ENCODE peak calls at places on chromosomes 11 and 22, in ten cellular contexts. Y is cardiac muscle cell, X is neuronal stem cell, Q is lower leg skin, J is GM12878, S is Peyer's patch, N is astrocyte of the spinal cord, I is left ventricle myocardium inferior, R is IMR-90, D is HFF-Myc. K is an unnamed sample.

GRCh38 chr11:8338138-8338537 is 74.5 kb upstream of the LMO1 start:
- DNase-seq in Y (peak), X (no peak), Q (no peak), J (no peak), S (peak), N (peak), I (peak), R (peak), D (no peak), K (no peak)

GRCh38 chr11:83284501-83285051 is 1.6 kb downstream of the CCDC90B start:
- DNase-seq in Y (no peak), X (no peak), Q (no peak), J (no peak), S (no peak), N (no peak), I (no peak), R (no peak), D (no peak), K (no peak)

GRCh38 chr11:12801976-12802375 is 127.8 kb downstream of the TEAD1 start:
- DNase-seq in Y (no peak), X (no peak), Q (no peak), J (no peak), S (no peak), N (no peak), I (no peak), R (no peak), D (no peak), K (no peak)

GRCh38 chr22:30705710-30706651 is 11.3 kb downstream of the OSBP2 start:
- DNase-seq in Y (no peak), X (no peak), Q (no peak), J (peak), S (no peak), N (peak), I (no peak), R (peak), D (peak), K (peak)

GRCh38 chr22:22201185-22201924 is 43.2 kb upstream of the VPREB1 start:
- DNase-seq in Y (no peak), X (peak), Q (no peak), J (no peak), S (no peak), N (no peak), I (peak), R (peak), D (no peak), K (peak)

GRCh38 chr11:109956124-109956793 is 136.9 kb upstream of the ZC3H12C start:
- DNase-seq in Y (no peak), X (no peak), Q (no peak), J (peak), S (no peak), N (no peak), I (no peak), R (no peak), D (no peak), K (no peak)

GRCh38 chr11:103652013-103652412 is 384.4 kb upstream of the DDI1 start:
- DNase-seq in Y (peak), X (no peak), Q (no peak), J (no peak), S (no peak), N (peak), I (no peak), R (peak), D (no peak), K (no peak)

GRCh38 chr11:13761250-13761649 is 92.8 kb downstream of the FAR1 start:
- DNase-seq in Y (no peak), X (no peak), Q (no peak), J (no peak), S (no peak), N (no peak), I (no peak), R (peak), D (no peak), K (no peak)

GRCh38 chr11:65440831-65441499 is 18.4 kb downstream of the NEAT1 start:
- DNase-seq in Y (peak), X (no peak), Q (peak), J (peak), S (no peak), N (peak), I (no peak), R (peak), D (no peak), K (peak)

GRCh38 chr11:125110506-125110905 is 920 bp downstream of the TMEM218 start:
- DNase-seq in Y (no peak), X (no peak), Q (no peak), J (no peak), S (no peak), N (no peak), I (no peak), R (no peak), D (no peak), K (no peak)

GRCh38 chr22:22228921-22229320 is 15.7 kb upstream of the VPREB1 start:
- DNase-seq in Y (no peak), X (no peak), Q (peak), J (no peak), S (no peak), N (no peak), I (no peak), R (no peak), D (no peak), K (no peak)

GRCh38 chr11:64400096-64400495 is 41.1 kb downstream of the RPS6KA4 start:
- DNase-seq in Y (no peak), X (no peak), Q (no peak), J (no peak), S (no peak), N (no peak), I (no peak), R (no peak), D (no peak), K (no peak)

GRCh38 chr22:38415046-38415445 is 40.0 kb downstream of the KCNJ4 start:
- DNase-seq in Y (no peak), X (no peak), Q (no peak), J (no peak), S (no peak), N (no peak), I (no peak), R (no peak), D (no peak), K (no peak)

GRCh38 chr11:27375370-27375769 is 12.4 kb upstream of the CCDC34 start:
- DNase-seq in Y (no peak), X (no peak), Q (no peak), J (no peak), S (no peak), N (no peak), I (no peak), R (no peak), D (no peak), K (no peak)

GRCh38 chr11:94968334-94968958 is 4.9 kb downstream of the CWC15 start:
- DNase-seq in Y (peak), X (no peak), Q (no peak), J (no peak), S (no peak), N (peak), I (no peak), R (peak), D (no peak), K (no peak)

GRCh38 chr11:46322759-46323158 is 24.5 kb upstream of the DGKZ start:
- DNase-seq in Y (peak), X (no peak), Q (no peak), J (no peak), S (no peak), N (no peak), I (no peak), R (peak), D (no peak), K (no peak)

GRCh38 chr11:398826-399225 is 4.8 kb downstream of the PKP3 start:
- DNase-seq in Y (peak), X (no peak), Q (no peak), J (no peak), S (no peak), N (no peak), I (no peak), R (no peak), D (no peak), K (no peak)

GRCh38 chr11:114440121-114440860 is 1.0 kb downstream of the REXO2 start:
- DNase-seq in Y (peak), X (no peak), Q (no peak), J (no peak), S (no peak), N (no peak), I (no peak), R (peak), D (no peak), K (no peak)

GRCh38 chr11:82683029-82683428 is 50.6 kb downstream of the FAM181B start:
- DNase-seq in Y (no peak), X (no peak), Q (no peak), J (no peak), S (no peak), N (no peak), I (no peak), R (no peak), D (no peak), K (no peak)

GRCh38 chr11:115958089-115959000 is 454.1 kb upstream of the CADM1 start:
- DNase-seq in Y (no peak), X (no peak), Q (no peak), J (no peak), S (no peak), N (no peak), I (no peak), R (no peak), D (no peak), K (no peak)

GRCh38 chr11:782264-783174 is 5.2 kb upstream of the GATD1 start:
- DNase-seq in Y (no peak), X (no peak), Q (no peak), J (no peak), S (no peak), N (no peak), I (no peak), R (no peak), D (no peak), K (no peak)

GRCh38 chr11:77497368-77497767 is 23.5 kb upstream of the PAK1 start:
- DNase-seq in Y (no peak), X (no peak), Q (no peak), J (no peak), S (no peak), N (no peak), I (no peak), R (peak), D (no peak), K (no peak)

GRCh38 chr22:38314992-38315800 is 2.0 kb downstream of the CSNK1E start:
- DNase-seq in Y (peak), X (no peak), Q (peak), J (no peak), S (no peak), N (no peak), I (no peak), R (peak), D (no peak), K (no peak)

GRCh38 chr22:23305321-23305910 is 125.1 kb downstream of the BCR start:
- DNase-seq in Y (peak), X (no peak), Q (peak), J (no peak), S (no peak), N (peak), I (no peak), R (peak), D (no peak), K (no peak)

GRCh38 chr22:23547818-23548500 is 32.1 kb downstream of the IGLL1 start:
- DNase-seq in Y (no peak), X (no peak), Q (no peak), J (no peak), S (no peak), N (no peak), I (no peak), R (no peak), D (no peak), K (no peak)

GRCh38 chr22:41345807-41346335 is 35.9 kb upstream of the TEF start:
- DNase-seq in Y (no peak), X (no peak), Q (no peak), J (no peak), S (no peak), N (no peak), I (no peak), R (no peak), D (no peak), K (no peak)

GRCh38 chr11:59728913-59729312 is 15.3 kb upstream of the OR10V1 start:
- DNase-seq in Y (no peak), X (no peak), Q (no peak), J (no peak), S (no peak), N (no peak), I (no peak), R (no peak), D (no peak), K (no peak)

GRCh38 chr11:46300270-46300669 is 22.8 kb downstream of the CREB3L1 start:
- DNase-seq in Y (no peak), X (no peak), Q (no peak), J (no peak), S (no peak), N (no peak), I (no peak), R (no peak), D (no peak), K (no peak)

GRCh38 chr11:116879789-116880402 is 42.5 kb upstream of the APOA1 start:
- DNase-seq in Y (peak), X (peak), Q (no peak), J (peak), S (no peak), N (peak), I (no peak), R (peak), D (peak), K (peak)

GRCh38 chr22:25849514-25849913 is 107.5 kb downstream of the MYO18B start:
- DNase-seq in Y (no peak), X (no peak), Q (peak), J (no peak), S (no peak), N (no peak), I (no peak), R (no peak), D (no peak), K (no peak)

GRCh38 chr22:17217179-17217578 is 2.1 kb downstream of the ADA2 start:
- DNase-seq in Y (no peak), X (no peak), Q (no peak), J (no peak), S (no peak), N (no peak), I (no peak), R (no peak), D (no peak), K (no peak)
- H3K4me3 ChIP-seq in Y (no peak), X (no peak), Q (no peak), J (peak), S (peak), N (no peak), I (no peak), R (no peak), D (no peak), K (peak)

DNA sequence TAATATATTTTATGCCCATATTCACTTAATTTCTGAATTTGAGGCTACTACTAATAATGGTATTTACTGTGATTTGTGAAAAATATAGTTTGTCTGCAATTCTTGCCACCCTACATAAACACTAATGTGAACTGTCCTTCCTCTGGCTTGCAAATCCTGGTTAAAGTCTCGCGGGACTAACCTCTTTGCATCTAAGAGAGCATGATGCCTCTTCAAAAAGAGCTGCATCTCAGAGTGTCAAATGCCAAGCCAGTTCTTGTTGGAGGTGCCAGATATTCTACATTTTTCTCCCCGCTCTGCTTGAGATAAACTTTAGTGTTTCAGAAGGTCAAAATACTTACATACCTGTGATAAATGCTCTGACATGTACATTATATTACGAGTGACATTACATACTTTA is 2.1 kb downstream of the ARHGAP42 start:
- DNase-seq in Y (peak), X (no peak), Q (no peak), J (no peak), S (no peak), N (no peak), I (no peak), R (no peak), D (no peak), K (no peak)
- H3K4me3 ChIP-seq in Y (peak), X (no peak), Q (no peak), J (no peak), S (no peak), N (peak), I (peak), R (no peak), D (no peak), K (no peak)

GRCh38 chr11:68840661-68841653 is 759 bp downstream of the CPT1A start:
- DNase-seq in Y (peak), X (no peak), Q (peak), J (no peak), S (peak), N (peak), I (peak), R (peak), D (no peak), K (no peak)
- H3K4me3 ChIP-seq in Y (peak), X (peak), Q (peak), J (peak), S (peak), N (peak), I (peak), R (peak), D (peak), K (peak)

DNA sequence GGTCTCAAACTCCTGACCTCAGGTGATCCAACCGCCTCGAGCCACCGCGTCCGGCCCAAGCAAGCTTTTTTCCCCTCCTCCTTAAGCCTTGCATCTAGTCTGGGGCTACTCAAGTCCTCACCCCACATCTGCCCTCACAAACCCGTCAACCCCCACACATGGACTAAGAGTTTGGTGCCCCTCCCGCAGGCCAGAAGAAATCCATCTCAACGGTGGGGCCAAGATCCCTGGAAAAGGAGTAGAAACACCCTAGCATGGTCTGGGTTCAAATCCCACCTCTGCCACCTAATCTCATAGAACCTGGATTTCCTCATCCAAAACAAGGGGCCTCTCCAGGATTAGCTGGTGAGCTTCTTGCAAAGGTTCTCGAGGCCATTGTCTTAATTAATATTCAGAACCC is 3.7 kb downstream of the WT1 start:
- DNase-seq in Y (no peak), X (no peak), Q (no peak), J (no peak), S (no peak), N (no peak), I (no peak), R (no peak), D (no peak), K (no peak)
- H3K4me3 ChIP-seq in Y (no peak), X (no peak), Q (no peak), J (no peak), S (no peak), N (no peak), I (peak), R (no peak), D (no peak), K (no peak)

GRCh38 chr22:33853200-33854097 is 66.8 kb downstream of the LARGE1 start:
- DNase-seq in Y (peak), X (no peak), Q (no peak), J (peak), S (peak), N (peak), I (peak), R (peak), D (no peak), K (peak)

GRCh38 chr22:33850724-33851123 is 69.6 kb downstream of the LARGE1 start:
- DNase-seq in Y (no peak), X (no peak), Q (no peak), J (no peak), S (no peak), N (no peak), I (no peak), R (no peak), D (no peak), K (no peak)

GRCh38 chr22:33850227-33850626 is 70.0 kb downstream of the LARGE1 start:
- DNase-seq in Y (no peak), X (no peak), Q (no peak), J (no peak), S (no peak), N (no peak), I (no peak), R (no peak), D (no peak), K (no peak)

GRCh38 chr22:33851240-33851639 is 69.0 kb downstream of the LARGE1 start:
- DNase-seq in Y (no peak), X (no peak), Q (no peak), J (no peak), S (no peak), N (no peak), I (no peak), R (peak), D (no peak), K (no peak)

GRCh38 chr22:33851985-33852384 is 68.3 kb downstream of the LARGE1 start:
- DNase-seq in Y (no peak), X (no peak), Q (no peak), J (no peak), S (no peak), N (no peak), I (no peak), R (no peak), D (no peak), K (no peak)
- H3K4me3 ChIP-seq in Y (no peak), X (no peak), Q (no peak), J (no peak), S (no peak), N (no peak), I (no peak), R (no peak), D (no peak), K (no peak)

DNA sequence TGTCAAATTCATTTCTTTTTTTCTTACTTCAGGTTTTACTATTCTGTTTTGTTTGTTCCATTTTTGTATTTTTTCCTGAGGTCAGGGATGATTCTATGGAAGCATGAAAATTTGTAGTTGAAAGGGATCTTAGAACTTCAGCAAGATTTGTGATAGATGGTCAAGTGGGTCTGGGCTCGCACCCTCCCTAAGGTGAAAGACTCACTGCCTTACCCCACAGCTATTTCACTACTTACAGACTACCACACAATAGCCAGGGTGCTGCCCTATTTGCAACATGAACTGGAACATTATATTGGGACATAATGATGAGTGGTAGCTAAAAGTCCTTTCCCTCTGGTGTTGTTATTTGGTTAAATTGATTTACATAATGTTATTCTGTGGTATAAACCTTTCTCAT is 62.6 kb downstream of the MAML2 start:
- DNase-seq in Y (no peak), X (no peak), Q (no peak), J (no peak), S (no peak), N (no peak), I (no peak), R (no peak), D (no peak), K (no peak)
- H3K4me3 ChIP-seq in Y (no peak), X (no peak), Q (no peak), J (no peak), S (no peak), N (no peak), I (no peak), R (no peak), D (no peak), K (no peak)

GRCh38 chr11:31810779-31811647 is at the start of gene PAX6:
- DNase-seq in Y (peak), X (peak), Q (peak), J (peak), S (peak), N (peak), I (no peak), R (peak), D (no peak), K (peak)

GRCh38 chr11:31808268-31808667 is 2.9 kb downstream of the PAX6 start:
- DNase-seq in Y (no peak), X (no peak), Q (no peak), J (no peak), S (no peak), N (no peak), I (no peak), R (no peak), D (no peak), K (no peak)

GRCh38 chr11:31809857-31810778 is 1.0 kb downstream of the PAX6 start:
- DNase-seq in Y (peak), X (no peak), Q (peak), J (no peak), S (peak), N (peak), I (no peak), R (peak), D (no peak), K (no peak)

GRCh38 chr11:31808721-31809542 is 2.2 kb downstream of the PAX6 start:
- DNase-seq in Y (no peak), X (no peak), Q (peak), J (no peak), S (no peak), N (no peak), I (no peak), R (no peak), D (no peak), K (no peak)

DNA sequence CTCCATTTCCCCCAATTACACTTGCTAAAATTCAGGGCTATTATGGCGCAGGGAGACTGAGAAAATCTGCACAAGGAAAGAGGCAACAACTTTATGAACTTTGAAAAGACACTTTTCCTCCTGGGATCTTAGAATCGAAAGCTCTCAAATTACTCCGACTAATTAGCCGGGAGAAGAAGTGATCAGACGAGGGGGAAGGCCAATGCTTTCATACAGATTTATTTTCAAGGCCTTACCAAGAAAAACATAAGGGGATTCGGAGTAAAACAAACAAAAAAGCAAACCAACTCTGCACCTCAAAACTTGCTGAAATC is 1.6 kb downstream of the PAX6 start:
- DNase-seq in Y (no peak), X (no peak), Q (no peak), J (no peak), S (no peak), N (no peak), I (no peak), R (no peak), D (no peak), K (no peak)
- H3K4me3 ChIP-seq in Y (no peak), X (peak), Q (no peak), J (no peak), S (no peak), N (peak), I (peak), R (no peak), D (no peak), K (no peak)

K was measured in GM12864.